ENCODE peak calls at places on chromosomes 4 and X, in nine cellular contexts. N is endothelial cell of umbilical vein, F is fibroblast of lung, D is GM12878, T is H9, C is IMR-90, H is PC-3, X is GM23248, Z is astrocyte. R is an unnamed sample.

GRCh38 chr4:87461281-87461700 is 38.9 kb downstream of the NUDT9 start:
- DNase-seq in N (no peak), F (peak; percentile 17), D (no peak), T (no peak), C (peak; percentile 50), H (peak; percentile 42), X (peak; percentile 38), Z (peak; percentile 31), R (peak; percentile 45)

GRCh38 chr4:7359302-7360063 is 75.2 kb downstream of the PSAPL1 start:
- DNase-seq in N (no peak), F (no peak), D (no peak), T (no peak), C (no peak), H (no peak), X (no peak), Z (no peak), R (no peak)

GRCh38 chr4:145552181-145552822 is 66.9 kb upstream of the MMAA start:
- DNase-seq in N (no peak), F (no peak), D (peak; percentile 23), T (no peak), C (no peak), H (no peak), X (no peak), Z (no peak), R (no peak)

GRCh38 chr4:41882622-41883347 is 52.4 kb upstream of the TMEM33 start:
- DNase-seq in N (peak; percentile 35), F (peak; percentile 39), D (no peak), T (peak; percentile 48), C (peak; percentile 23), H (peak; percentile 39), X (peak; percentile 59), Z (no peak), R (peak; percentile 70)

GRCh38 chrX:30141966-30142365 is 73.4 kb upstream of the MAGEB2 start:
- DNase-seq in N (peak; percentile 35), F (peak; percentile 59), D (no peak), T (no peak), C (peak; percentile 59), H (peak; percentile 63), X (peak; percentile 52), Z (peak; percentile 9), R (peak; percentile 68)

GRCh38 chr4:177194906-177195305 is 114.8 kb upstream of the NEIL3 start:
- DNase-seq in N (no peak), F (no peak), D (no peak), T (no peak), C (no peak), H (peak; percentile 43), X (peak; percentile 41), Z (no peak), R (no peak)

GRCh38 chrX:45050558-45050957 is 150.1 kb downstream of the DIPK2B start:
- DNase-seq in N (no peak), F (no peak), D (no peak), T (no peak), C (no peak), H (peak; percentile 8), X (no peak), Z (no peak), R (no peak)

GRCh38 chr4:137651128-137651527 is 118.8 kb upstream of the PCDH18 start:
- DNase-seq in N (no peak), F (peak; percentile 63), D (no peak), T (no peak), C (peak; percentile 72), H (peak; percentile 45), X (peak; percentile 50), Z (peak; percentile 76), R (no peak)

GRCh38 chrX:133370719-133371275 is 44.5 kb downstream of the GPC4 start:
- DNase-seq in N (no peak), F (no peak), D (no peak), T (no peak), C (no peak), H (no peak), X (no peak), Z (no peak), R (no peak)

GRCh38 chr4:41428205-41428940 is 109.6 kb upstream of the LIMCH1 start:
- DNase-seq in N (peak; percentile 50), F (no peak), D (no peak), T (no peak), C (no peak), H (no peak), X (no peak), Z (peak; percentile 7), R (no peak)

GRCh38 chr4:160352637-160353036 is 1249.8 kb downstream of the RAPGEF2 start:
- DNase-seq in N (no peak), F (no peak), D (no peak), T (no peak), C (no peak), H (no peak), X (no peak), Z (no peak), R (no peak)

GRCh38 chr4:86664959-86665358 is 70.8 kb downstream of the PTPN13 start:
- DNase-seq in N (no peak), F (peak; percentile 74), D (no peak), T (no peak), C (peak; percentile 77), H (peak; percentile 6), X (peak; percentile 80), Z (peak; percentile 95), R (peak; percentile 35)

GRCh38 chr4:16027114-16027513 is 56.7 kb downstream of the PROM1 start:
- DNase-seq in N (no peak), F (peak; percentile 11), D (no peak), T (no peak), C (no peak), H (peak; percentile 60), X (no peak), Z (peak; percentile 7), R (peak; percentile 15)

GRCh38 chr4:16025268-16025667 is 58.6 kb downstream of the PROM1 start:
- DNase-seq in N (no peak), F (no peak), D (no peak), T (no peak), C (no peak), H (no peak), X (no peak), Z (no peak), R (no peak)

GRCh38 chr4:16024009-16024408 is 59.8 kb downstream of the PROM1 start:
- DNase-seq in N (peak; percentile 18), F (no peak), D (no peak), T (no peak), C (peak; percentile 32), H (peak; percentile 85), X (peak; percentile 67), Z (peak; percentile 37), R (no peak)

GRCh38 chr4:16027626-16028025 is 56.2 kb downstream of the PROM1 start:
- DNase-seq in N (no peak), F (peak; percentile 5), D (no peak), T (no peak), C (peak; percentile 7), H (peak; percentile 48), X (peak; percentile 35), Z (peak; percentile 34), R (no peak)

GRCh38 chr4:16026155-16026761 is 57.6 kb downstream of the PROM1 start:
- DNase-seq in N (peak; percentile 76), F (peak; percentile 74), D (peak; percentile 25), T (no peak), C (peak; percentile 61), H (peak; percentile 78), X (peak; percentile 62), Z (peak; percentile 33), R (peak; percentile 85)
- H3K4me1 ChIP-seq in N (peaks cover 3% of the 10 kb centered on the region), F (no peaks in the 10 kb centered on the region), D (no peaks in the 10 kb centered on the region), T (peaks cover 3% of the 10 kb centered on the region), C (no peaks in the 10 kb centered on the region), H (peaks cover 36% of the 10 kb centered on the region), X (no peaks in the 10 kb centered on the region), Z (peaks cover 4% of the 10 kb centered on the region), R (peaks cover 32% of the 10 kb centered on the region)

GRCh38 chr4:38928886-38929285 is 61.3 kb downstream of the FAM114A1 start:
- DNase-seq in N (no peak), F (no peak), D (no peak), T (no peak), C (no peak), H (no peak), X (no peak), Z (no peak), R (no peak)
- H3K9ac ChIP-seq in N (no peak overlapping the region), F (no peak overlapping the region), D (no peak overlapping the region), T (no peak overlapping the region), C (no peak overlapping the region), H (no peak overlapping the region), X (no peak overlapping the region), Z (no peak overlapping the region), R (no peak overlapping the region)

GRCh38 chr4:65665951-65666523 is 4.3 kb downstream of the EPHA5 start:
- DNase-seq in N (no peak), F (no peak), D (no peak), T (no peak), C (no peak), H (peak; percentile 71), X (peak; percentile 12), Z (peak; percentile 59), R (peak; percentile 38)
- H3K4me1 ChIP-seq in N (peaks cover 18% of the 10 kb centered on the region), F (no peaks in the 10 kb centered on the region), D (no peaks in the 10 kb centered on the region), T (peaks cover 8% of the 10 kb centered on the region), C (no peaks in the 10 kb centered on the region), H (peaks cover 46% of the 10 kb centered on the region), X (peaks cover 5% of the 10 kb centered on the region), Z (peaks cover 20% of the 10 kb centered on the region), R (peaks cover 25% of the 10 kb centered on the region)

GRCh38 chrX:43882294-43882681 is at the start of gene MAOB:
- DNase-seq in N (no peak), F (no peak), D (no peak), T (peak; percentile 45), C (no peak), H (no peak), X (peak; percentile 35), Z (no peak), R (no peak)
- H3K9ac ChIP-seq in N (no peak within 1 kb of the TSS), F (no peak within 1 kb of the TSS), D (no peak within 1 kb of the TSS), T (no peak within 1 kb of the TSS), C (no peak within 1 kb of the TSS), H (no peak within 1 kb of the TSS), X (no peak within 1 kb of the TSS), Z (no peak within 1 kb of the TSS), R (peak within 1 kb of the TSS; percentile 51)

GRCh38 chr4:184796906-184797305 is 28.9 kb downstream of the ACSL1 start:
- DNase-seq in N (no peak), F (no peak), D (no peak), T (no peak), C (no peak), H (no peak), X (no peak), Z (no peak), R (no peak)
- H3K4me1 ChIP-seq in N (peaks cover 11% of the 10 kb centered on the region), F (no peaks in the 10 kb centered on the region), D (peaks cover 15% of the 10 kb centered on the region), T (no peaks in the 10 kb centered on the region), C (peaks cover 4% of the 10 kb centered on the region), H (peaks cover 17% of the 10 kb centered on the region), X (peaks cover 19% of the 10 kb centered on the region), Z (peaks cover 14% of the 10 kb centered on the region), R (peaks cover 41% of the 10 kb centered on the region)

GRCh38 chrX:46953597-46953996 is 41.4 kb downstream of the JADE3 start:
- DNase-seq in N (peak; percentile 64), F (peak; percentile 34), D (no peak), T (peak; percentile 28), C (no peak), H (no peak), X (no peak), Z (no peak), R (no peak)
- H3K9ac ChIP-seq in N (no peak overlapping the region), F (no peak overlapping the region), D (no peak overlapping the region), T (no peak overlapping the region), C (peak overlapping the region; percentile 23), H (no peak overlapping the region), X (no peak overlapping the region), Z (no peak overlapping the region), R (peak overlapping the region; percentile 20)

R was measured in adipocyte.